ENCODE peak calls at places on chromosomes 6 and 20, in ten cellular contexts. One of them, this sample, is unnamed. For H3K9me3, the result is how much of the 10 kb centered on the place peaks cover.

GRCh38 chr20:59827138-59828056 is 106.0 kb downstream of the SYCP2 start:
- DNase-seq in mammary epithelial cell: no peak
- DNase-seq in fibroblast of lung: no peak
- DNase-seq in IMR-90: no peak
- DNase-seq in GM12878: no peak
- DNase-seq in H9: peak
- DNase-seq in neuronal stem cell: no peak
- DNase-seq in astrocyte: no peak
- DNase-seq in neural progenitor cell: no peak
- DNase-seq in Karpas-422: no peak
- DNase-seq in this sample: no peak

GRCh38 chr6:152127429-152128165 is 320.1 kb downstream of the ESR1 start:
- DNase-seq in mammary epithelial cell: peak
- DNase-seq in fibroblast of lung: peak
- DNase-seq in IMR-90: no peak
- DNase-seq in GM12878: no peak
- DNase-seq in H9: no peak
- DNase-seq in neuronal stem cell: no peak
- DNase-seq in astrocyte: no peak
- DNase-seq in neural progenitor cell: no peak
- DNase-seq in Karpas-422: no peak
- DNase-seq in this sample: no peak

GRCh38 chr20:3828798-3829197 is 8.5 kb downstream of the AP5S1 start:
- DNase-seq in mammary epithelial cell: no peak
- DNase-seq in fibroblast of lung: no peak
- DNase-seq in IMR-90: no peak
- DNase-seq in GM12878: no peak
- DNase-seq in H9: no peak
- DNase-seq in neuronal stem cell: no peak
- DNase-seq in astrocyte: no peak
- DNase-seq in neural progenitor cell: no peak
- DNase-seq in Karpas-422: no peak
- DNase-seq in this sample: no peak

GRCh38 chr20:49750611-49751396 is 37.1 kb upstream of the B4GALT5 start:
- DNase-seq in mammary epithelial cell: no peak
- DNase-seq in fibroblast of lung: no peak
- DNase-seq in IMR-90: no peak
- DNase-seq in GM12878: peak
- DNase-seq in H9: no peak
- DNase-seq in neuronal stem cell: no peak
- DNase-seq in astrocyte: no peak
- DNase-seq in neural progenitor cell: no peak
- DNase-seq in Karpas-422: no peak
- DNase-seq in this sample: no peak

GRCh38 chr6:41167173-41167963 is 4.5 kb upstream of the TREM2 start:
- DNase-seq in mammary epithelial cell: peak
- DNase-seq in fibroblast of lung: peak
- DNase-seq in IMR-90: peak
- DNase-seq in GM12878: no peak
- DNase-seq in H9: peak
- DNase-seq in neuronal stem cell: peak
- DNase-seq in astrocyte: peak
- DNase-seq in neural progenitor cell: peak
- DNase-seq in Karpas-422: no peak
- DNase-seq in this sample: peak

GRCh38 chr20:38751360-38751976 is 3.2 kb downstream of the ACTR5 start:
- DNase-seq in mammary epithelial cell: no peak
- DNase-seq in fibroblast of lung: peak
- DNase-seq in IMR-90: peak
- DNase-seq in GM12878: no peak
- DNase-seq in H9: no peak
- DNase-seq in neuronal stem cell: no peak
- DNase-seq in astrocyte: peak
- DNase-seq in neural progenitor cell: peak
- DNase-seq in Karpas-422: peak
- DNase-seq in this sample: peak

GRCh38 chr6:3340891-3341290 is 82.1 kb downstream of the PSMG4 start:
- DNase-seq in mammary epithelial cell: no peak
- DNase-seq in fibroblast of lung: peak
- DNase-seq in IMR-90: peak
- DNase-seq in GM12878: no peak
- DNase-seq in H9: no peak
- DNase-seq in neuronal stem cell: no peak
- DNase-seq in astrocyte: peak
- DNase-seq in neural progenitor cell: no peak
- DNase-seq in Karpas-422: no peak
- DNase-seq in this sample: peak

GRCh38 chr6:113879186-113880096 is 22.3 kb downstream of the MARCKS start:
- DNase-seq in mammary epithelial cell: peak
- DNase-seq in fibroblast of lung: peak
- DNase-seq in IMR-90: peak
- DNase-seq in GM12878: peak
- DNase-seq in H9: peak
- DNase-seq in neuronal stem cell: peak
- DNase-seq in astrocyte: peak
- DNase-seq in neural progenitor cell: peak
- DNase-seq in Karpas-422: peak
- DNase-seq in this sample: peak

GRCh38 chr20:48728042-48728837 is 99.6 kb downstream of the PREX1 start:
- DNase-seq in mammary epithelial cell: no peak
- DNase-seq in fibroblast of lung: no peak
- DNase-seq in IMR-90: no peak
- DNase-seq in GM12878: no peak
- DNase-seq in H9: no peak
- DNase-seq in neuronal stem cell: no peak
- DNase-seq in astrocyte: no peak
- DNase-seq in neural progenitor cell: no peak
- DNase-seq in Karpas-422: no peak
- DNase-seq in this sample: no peak

GRCh38 chr6:87151786-87152527 is 3.4 kb upstream of the ZNF292 start:
- DNase-seq in mammary epithelial cell: peak
- DNase-seq in fibroblast of lung: peak
- DNase-seq in IMR-90: peak
- DNase-seq in GM12878: no peak
- DNase-seq in H9: peak
- DNase-seq in neuronal stem cell: peak
- DNase-seq in astrocyte: peak
- DNase-seq in neural progenitor cell: peak
- DNase-seq in Karpas-422: peak
- DNase-seq in this sample: peak

GRCh38 chr20:61849376-61849775 is 216.3 kb downstream of the TAF4 start:
- DNase-seq in mammary epithelial cell: no peak
- DNase-seq in fibroblast of lung: no peak
- DNase-seq in IMR-90: no peak
- DNase-seq in GM12878: no peak
- DNase-seq in H9: no peak
- DNase-seq in neuronal stem cell: no peak
- DNase-seq in astrocyte: no peak
- DNase-seq in neural progenitor cell: no peak
- DNase-seq in Karpas-422: no peak
- DNase-seq in this sample: no peak

GRCh38 chr6:42268835-42269204 is 51.2 kb upstream of the MRPS10 start:
- DNase-seq in mammary epithelial cell: no peak
- DNase-seq in fibroblast of lung: no peak
- DNase-seq in IMR-90: no peak
- DNase-seq in GM12878: no peak
- DNase-seq in H9: no peak
- DNase-seq in neuronal stem cell: no peak
- DNase-seq in astrocyte: no peak
- DNase-seq in neural progenitor cell: no peak
- DNase-seq in Karpas-422: no peak
- DNase-seq in this sample: no peak

GRCh38 chr6:108169801-108170606 is 4.2 kb downstream of the NR2E1 start:
- DNase-seq in mammary epithelial cell: no peak
- DNase-seq in fibroblast of lung: no peak
- DNase-seq in IMR-90: no peak
- DNase-seq in GM12878: no peak
- DNase-seq in H9: peak
- DNase-seq in neuronal stem cell: no peak
- DNase-seq in astrocyte: no peak
- DNase-seq in neural progenitor cell: peak
- DNase-seq in Karpas-422: no peak
- DNase-seq in this sample: no peak

GRCh38 chr6:10951675-10952282 is 64.9 kb downstream of the SYCP2L start:
- DNase-seq in mammary epithelial cell: peak
- DNase-seq in fibroblast of lung: peak
- DNase-seq in IMR-90: peak
- DNase-seq in GM12878: no peak
- DNase-seq in H9: no peak
- DNase-seq in neuronal stem cell: peak
- DNase-seq in astrocyte: peak
- DNase-seq in neural progenitor cell: peak
- DNase-seq in Karpas-422: peak
- DNase-seq in this sample: peak

DNA sequence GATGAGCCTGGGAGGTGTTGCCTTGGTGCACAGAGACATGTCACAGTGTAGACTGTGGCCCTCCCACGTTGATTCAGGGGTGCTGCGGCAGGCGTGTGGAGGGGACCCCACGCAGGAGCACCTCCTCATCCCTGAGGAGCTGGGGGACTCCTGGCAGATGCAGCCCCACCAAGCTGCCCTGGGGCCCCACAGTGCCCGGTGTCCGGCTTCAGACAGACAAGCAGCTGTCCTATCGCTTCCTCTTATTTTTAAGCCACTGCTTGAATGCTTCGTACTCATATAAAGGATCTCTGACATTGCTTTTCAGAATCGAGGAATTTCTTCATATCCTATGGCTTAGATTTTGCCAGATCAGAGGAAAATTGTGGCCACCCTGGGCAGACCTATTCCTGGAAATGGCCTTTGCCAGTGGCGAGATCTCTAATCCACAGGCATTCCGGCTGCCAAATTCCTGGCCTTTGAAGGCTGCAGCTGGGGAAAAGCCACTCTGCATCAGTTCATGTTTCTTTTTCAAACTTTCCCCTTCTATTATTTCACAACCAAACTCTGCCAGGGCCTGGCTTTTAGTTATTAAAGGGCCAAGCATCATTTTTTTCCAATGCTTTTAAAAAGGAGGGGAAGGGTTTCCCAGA is 337.0 kb downstream of the THBS2 start:
- DNase-seq in mammary epithelial cell: no peak
- DNase-seq in fibroblast of lung: peak
- DNase-seq in IMR-90: no peak
- DNase-seq in GM12878: no peak
- DNase-seq in H9: no peak
- DNase-seq in neuronal stem cell: no peak
- DNase-seq in astrocyte: peak
- DNase-seq in neural progenitor cell: peak
- DNase-seq in Karpas-422: no peak
- DNase-seq in this sample: peak
- H3K9ac ChIP-seq in mammary epithelial cell: no peak
- H3K9ac ChIP-seq in fibroblast of lung: no peak
- H3K9ac ChIP-seq in IMR-90: no peak
- H3K9ac ChIP-seq in GM12878: no peak
- H3K9ac ChIP-seq in H9: no peak
- H3K9ac ChIP-seq in neuronal stem cell: no peak
- H3K9ac ChIP-seq in astrocyte: no peak
- H3K9ac ChIP-seq in neural progenitor cell: no peak
- H3K9ac ChIP-seq in Karpas-422: no peak
- H3K9ac ChIP-seq in this sample: peak

GRCh38 chr20:55354700-55355099 is 650.6 kb downstream of the CBLN4 start:
- DNase-seq in mammary epithelial cell: no peak
- DNase-seq in fibroblast of lung: no peak
- DNase-seq in IMR-90: no peak
- DNase-seq in GM12878: no peak
- DNase-seq in H9: no peak
- DNase-seq in neuronal stem cell: no peak
- DNase-seq in astrocyte: no peak
- DNase-seq in neural progenitor cell: peak
- DNase-seq in Karpas-422: no peak
- DNase-seq in this sample: no peak
- H3K9me3 ChIP-seq in mammary epithelial cell: under half
- H3K9me3 ChIP-seq in fibroblast of lung: under half
- H3K9me3 ChIP-seq in IMR-90: under half
- H3K9me3 ChIP-seq in GM12878: under half
- H3K9me3 ChIP-seq in H9: under half
- H3K9me3 ChIP-seq in neuronal stem cell: under half
- H3K9me3 ChIP-seq in astrocyte: under half
- H3K9me3 ChIP-seq in neural progenitor cell: under half
- H3K9me3 ChIP-seq in Karpas-422: under half
- H3K9me3 ChIP-seq in this sample: under half

GRCh38 chr20:1810926-1811620 is 84.1 kb upstream of the SIRPA start:
- DNase-seq in mammary epithelial cell: peak
- DNase-seq in fibroblast of lung: peak
- DNase-seq in IMR-90: peak
- DNase-seq in GM12878: no peak
- DNase-seq in H9: no peak
- DNase-seq in neuronal stem cell: no peak
- DNase-seq in astrocyte: peak
- DNase-seq in neural progenitor cell: no peak
- DNase-seq in Karpas-422: no peak
- DNase-seq in this sample: peak
- H3K9ac ChIP-seq in mammary epithelial cell: peak
- H3K9ac ChIP-seq in fibroblast of lung: no peak
- H3K9ac ChIP-seq in IMR-90: peak
- H3K9ac ChIP-seq in GM12878: no peak
- H3K9ac ChIP-seq in H9: no peak
- H3K9ac ChIP-seq in neuronal stem cell: no peak
- H3K9ac ChIP-seq in astrocyte: peak
- H3K9ac ChIP-seq in neural progenitor cell: no peak
- H3K9ac ChIP-seq in Karpas-422: no peak
- H3K9ac ChIP-seq in this sample: no peak

GRCh38 chr6:169085466-169085865 is 168.2 kb downstream of the THBS2 start:
- DNase-seq in mammary epithelial cell: no peak
- DNase-seq in fibroblast of lung: no peak
- DNase-seq in IMR-90: no peak
- DNase-seq in GM12878: no peak
- DNase-seq in H9: no peak
- DNase-seq in neuronal stem cell: no peak
- DNase-seq in astrocyte: no peak
- DNase-seq in neural progenitor cell: no peak
- DNase-seq in Karpas-422: no peak
- DNase-seq in this sample: no peak

GRCh38 chr6:169084067-169084466 is 169.6 kb downstream of the THBS2 start:
- DNase-seq in mammary epithelial cell: no peak
- DNase-seq in fibroblast of lung: no peak
- DNase-seq in IMR-90: no peak
- DNase-seq in GM12878: no peak
- DNase-seq in H9: no peak
- DNase-seq in neuronal stem cell: no peak
- DNase-seq in astrocyte: no peak
- DNase-seq in neural progenitor cell: no peak
- DNase-seq in Karpas-422: no peak
- DNase-seq in this sample: no peak

GRCh38 chr6:169088761-169089160 is 164.9 kb downstream of the THBS2 start:
- DNase-seq in mammary epithelial cell: no peak
- DNase-seq in fibroblast of lung: no peak
- DNase-seq in IMR-90: no peak
- DNase-seq in GM12878: no peak
- DNase-seq in H9: no peak
- DNase-seq in neuronal stem cell: no peak
- DNase-seq in astrocyte: no peak
- DNase-seq in neural progenitor cell: no peak
- DNase-seq in Karpas-422: no peak
- DNase-seq in this sample: no peak

GRCh38 chr6:169086020-169086419 is 167.6 kb downstream of the THBS2 start:
- DNase-seq in mammary epithelial cell: peak
- DNase-seq in fibroblast of lung: peak
- DNase-seq in IMR-90: no peak
- DNase-seq in GM12878: no peak
- DNase-seq in H9: no peak
- DNase-seq in neuronal stem cell: no peak
- DNase-seq in astrocyte: peak
- DNase-seq in neural progenitor cell: no peak
- DNase-seq in Karpas-422: no peak
- DNase-seq in this sample: no peak

GRCh38 chr6:169087436-169088046 is 166.1 kb downstream of the THBS2 start:
- DNase-seq in mammary epithelial cell: no peak
- DNase-seq in fibroblast of lung: peak
- DNase-seq in IMR-90: peak
- DNase-seq in GM12878: no peak
- DNase-seq in H9: no peak
- DNase-seq in neuronal stem cell: no peak
- DNase-seq in astrocyte: peak
- DNase-seq in neural progenitor cell: no peak
- DNase-seq in Karpas-422: no peak
- DNase-seq in this sample: peak
- H3K9me3 ChIP-seq in mammary epithelial cell: under half
- H3K9me3 ChIP-seq in fibroblast of lung: under half
- H3K9me3 ChIP-seq in IMR-90: under half
- H3K9me3 ChIP-seq in GM12878: under half
- H3K9me3 ChIP-seq in H9: under half
- H3K9me3 ChIP-seq in neuronal stem cell: under half
- H3K9me3 ChIP-seq in astrocyte: under half
- H3K9me3 ChIP-seq in neural progenitor cell: under half
- H3K9me3 ChIP-seq in Karpas-422: under half
- H3K9me3 ChIP-seq in this sample: under half